ENCODE peak calls at places on chromosomes 2 and 18, in five cellular contexts. N, A, K, D and H are unnamed samples. For H3K4me1, the result is how much of the 10 kb centered on the place peaks cover.

GRCh38 chr2:239884875-239885274 is 140.3 kb downstream of the NDUFA10 start:
- DNase-seq in A (no peak), N (no peak), K (no peak), D (no peak), H (no peak)

GRCh38 chr2:73037947-73038585 is 33.4 kb downstream of the SFXN5 start:
- DNase-seq in N (no peak), A (no peak), D (no peak), K (no peak), H (no peak)

GRCh38 chr2:194545978-194546377 is 1111.0 kb upstream of the SLC39A10 start:
- DNase-seq in K (no peak), D (peak), A (no peak), N (no peak), H (peak)

GRCh38 chr2:96533292-96534073 is 3.1 kb upstream of the ARID5A start:
- DNase-seq in N (no peak), A (no peak), D (no peak), K (no peak), H (no peak)

GRCh38 chr2:202186641-202187202 is 51.7 kb downstream of the SUMO1 start:
- DNase-seq in K (peak), D (no peak), N (no peak), A (no peak), H (no peak)

GRCh38 chr2:32067549-32067948 is 4.2 kb downstream of the SPAST start:
- DNase-seq in N (no peak), K (no peak), D (no peak), A (no peak), H (no peak)

GRCh38 chr2:33372940-33373553 is 103.4 kb upstream of the RASGRP3 start:
- DNase-seq in A (peak), D (peak), N (peak), K (no peak), H (peak)

GRCh38 chr2:160368988-160369935 is 124.3 kb downstream of the RBMS1 start:
- DNase-seq in D (no peak), N (no peak), K (no peak), A (no peak), H (no peak)

GRCh38 chr2:3246406-3246805 is 131.2 kb downstream of the EIPR1 start:
- DNase-seq in K (no peak), N (no peak), D (no peak), A (no peak), H (no peak)

GRCh38 chr2:232699110-232699509 is 2.0 kb downstream of the GIGYF2 start:
- DNase-seq in D (no peak), K (peak), A (no peak), N (no peak), H (peak)

GRCh38 chr2:112529751-112530150 is 12.5 kb upstream of the POLR1B start:
- DNase-seq in N (no peak), K (no peak), D (no peak), A (no peak), H (no peak)

GRCh38 chr2:31999438-31999837 is 11.4 kb downstream of the MEMO1 start:
- DNase-seq in K (no peak), D (no peak), N (no peak), A (no peak), H (no peak)

GRCh38 chr2:26170795-26171194 is 2.1 kb upstream of the GAREM2 start:
- DNase-seq in K (no peak), A (no peak), D (no peak), N (no peak), H (no peak)

GRCh38 chr18:74944676-74945075 is 264.3 kb downstream of the PTGR3 start:
- DNase-seq in K (no peak), N (no peak), A (no peak), D (no peak), H (no peak)

GRCh38 chr18:56550121-56550520 is 88.3 kb downstream of the TXNL1 start:
- DNase-seq in A (no peak), K (no peak), N (no peak), D (no peak), H (no peak)

GRCh38 chr2:11744631-11745394 is 1.6 kb upstream of the LPIN1 start:
- DNase-seq in N (no peak), D (peak), A (peak), K (no peak), H (peak)

GRCh38 chr2:111667542-111668273 is 216.3 kb downstream of the ANAPC1 start:
- DNase-seq in D (peak), N (no peak), A (no peak), K (peak), H (peak)

GRCh38 chr2:190744041-190744440 is 95.2 kb downstream of the NAB1 start:
- DNase-seq in N (no peak), A (no peak), K (no peak), D (no peak), H (no peak)

GRCh38 chr2:171009386-171009785 is 80.3 kb downstream of the GORASP2 start:
- DNase-seq in K (no peak), D (no peak), N (no peak), A (no peak), H (no peak)

GRCh38 chr2:106566050-106566449 is 78.9 kb downstream of the CD8B2 start:
- DNase-seq in K (no peak), A (no peak), D (peak), N (no peak), H (no peak)

GRCh38 chr2:126878601-126879000 is 20.1 kb upstream of the TEX51 start:
- DNase-seq in D (no peak), A (no peak), K (no peak), N (no peak), H (no peak)

GRCh38 chr2:88690591-88691338 is 708 bp upstream of the RPIA start:
- DNase-seq in D (peak), K (no peak), N (no peak), A (peak), H (peak)

GRCh38 chr2:7037340-7038333 is 120.4 kb downstream of the RNF144A start:
- DNase-seq in A (peak), N (no peak), K (peak), D (peak), H (peak)

GRCh38 chr2:70685771-70686171 is 82.2 kb downstream of the ADD2 start:
- DNase-seq in N (no peak), D (no peak), K (no peak), A (peak), H (no peak)

GRCh38 chr2:126890136-126890961 is 8.3 kb upstream of the TEX51 start:
- DNase-seq in A (no peak), D (no peak), K (no peak), N (no peak), H (no peak)

GRCh38 chr2:5869871-5870375 is 177.7 kb downstream of the SOX11 start:
- DNase-seq in K (no peak), A (no peak), N (no peak), D (no peak), H (no peak)

GRCh38 chr2:225004531-225004930 is 37.7 kb downstream of the DOCK10 start:
- DNase-seq in K (no peak), D (no peak), A (no peak), N (no peak), H (no peak)

GRCh38 chr2:212649646-212650045 is 111.0 kb upstream of the ERBB4 start:
- DNase-seq in K (no peak), A (no peak), N (no peak), D (no peak), H (no peak)

GRCh38 chr2:219441451-219442205 is 7.0 kb downstream of the SPEG start:
- DNase-seq in N (no peak), K (peak), D (no peak), A (peak), H (peak)
- H3K4me1 ChIP-seq in N (under half), K (under half), D (under half), A (under half), H (under half)

DNA sequence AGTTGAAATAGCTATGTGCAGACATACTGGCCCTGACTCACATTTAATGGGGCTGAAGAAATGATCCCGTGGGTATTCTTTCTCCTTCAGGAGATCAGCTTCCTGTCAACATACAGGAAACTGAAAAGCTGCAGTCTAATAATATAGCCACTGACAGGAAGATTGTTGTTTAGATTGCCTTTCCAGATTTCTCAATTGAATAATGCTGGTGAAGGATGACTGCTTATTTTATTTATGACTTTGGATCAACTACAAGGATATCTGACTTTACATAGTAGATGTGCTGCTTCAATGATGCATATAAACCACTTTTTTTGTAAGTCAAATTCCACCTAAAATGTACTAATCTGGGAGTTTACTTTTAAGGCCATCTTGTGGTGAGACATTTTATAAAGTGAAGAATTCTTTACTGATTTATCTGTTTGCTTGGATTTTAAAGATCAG is 93.4 kb upstream of the MAP4K3 start:
- DNase-seq in N (no peak), A (no peak), D (no peak), K (no peak), H (no peak)
- TF ChIP-seq CREB1 in N (no peak), A (no peak), D (no peak), K (no peak), H (no peak)

DNA sequence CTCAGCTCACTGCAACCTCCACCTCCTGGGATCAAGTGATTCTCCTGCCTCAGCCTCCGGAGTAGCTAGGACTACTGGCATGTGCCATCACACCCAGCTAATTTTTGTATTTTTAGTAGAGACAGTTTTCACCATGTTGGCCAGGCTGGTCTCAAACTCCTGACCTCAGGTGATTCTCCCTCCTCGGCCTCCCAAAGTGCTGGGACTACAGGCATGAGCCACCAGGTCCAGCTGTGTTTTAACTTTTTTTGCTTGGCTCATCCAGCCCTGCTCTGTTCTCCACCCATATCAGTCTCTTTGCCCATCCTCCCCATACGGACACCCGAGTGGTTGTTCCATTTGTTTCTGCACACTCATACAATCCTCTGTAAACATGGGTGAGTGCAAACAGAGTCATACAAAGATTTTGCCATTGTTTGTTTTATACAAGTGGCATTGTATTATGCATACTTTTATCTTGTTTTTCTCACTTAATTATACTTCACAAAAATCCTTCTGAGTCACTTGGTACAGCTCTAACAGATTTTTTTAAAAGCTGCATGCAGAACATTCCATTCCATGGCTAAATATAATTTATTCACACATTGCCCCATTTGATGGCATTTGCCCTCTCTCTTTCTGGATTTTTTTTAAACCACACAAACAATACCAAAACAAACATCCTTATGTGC is 5.3 kb downstream of the APOB start:
- DNase-seq in N (no peak), D (peak), K (no peak), A (no peak), H (no peak)
- TF ChIP-seq POLR2AphosphoS5 in N (no peak), D (peak), K (no peak), A (no peak), H (no peak)

DNA sequence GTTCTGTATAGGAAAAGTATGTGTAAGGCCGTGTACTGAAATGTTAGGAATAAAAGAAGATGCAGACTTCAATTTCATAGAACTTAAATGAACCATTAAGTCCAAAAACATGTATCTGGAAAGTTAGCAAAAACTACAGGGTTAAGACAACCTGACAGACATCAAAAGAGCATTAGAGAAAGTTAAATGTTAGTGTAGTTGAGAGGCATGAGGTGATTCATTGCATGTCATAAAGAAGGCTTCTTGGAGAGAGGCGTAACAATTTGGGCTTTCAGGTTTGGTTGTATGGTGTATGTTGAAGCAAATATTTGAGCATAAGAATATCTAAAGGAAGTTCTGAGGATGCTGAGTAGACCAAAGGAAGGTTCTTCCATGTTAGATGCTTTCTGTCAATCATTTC is 6.3 kb downstream of the EPC2 start:
- DNase-seq in A (no peak), K (no peak), N (no peak), D (no peak), H (no peak)
- H3K4me1 ChIP-seq in A (under half), K (under half), N (under half), D (under half), H (under half)

GRCh38 chr18:70374154-70374553 is 85.3 kb downstream of the SOCS6 start:
- DNase-seq in D (no peak), K (no peak), A (no peak), N (no peak), H (no peak)

GRCh38 chr18:70377857-70378701 is 89.2 kb downstream of the SOCS6 start:
- DNase-seq in K (no peak), D (peak), N (no peak), A (peak), H (no peak)

GRCh38 chr18:70377317-70377799 is 88.5 kb downstream of the SOCS6 start:
- DNase-seq in N (no peak), D (peak), A (no peak), K (no peak), H (no peak)

GRCh38 chr18:70376137-70376913 is 87.5 kb downstream of the SOCS6 start:
- DNase-seq in A (no peak), D (peak), K (no peak), N (no peak), H (no peak)

DNA sequence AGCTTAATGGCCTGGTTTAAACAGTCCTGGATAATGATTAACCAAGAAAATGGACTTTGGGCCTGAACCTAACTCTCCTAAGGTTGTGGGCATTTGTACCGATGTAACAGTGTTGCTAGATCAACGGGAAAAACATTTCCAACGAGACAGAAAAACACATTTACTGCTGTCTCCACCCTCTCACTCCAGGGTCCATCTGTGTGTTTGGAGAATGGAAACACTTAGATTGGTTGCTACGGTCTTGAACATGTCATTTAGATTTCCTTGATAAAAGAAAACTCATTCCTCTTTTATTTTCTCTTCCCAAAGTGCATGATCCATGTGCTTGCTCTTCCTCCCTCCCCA is 88.0 kb downstream of the SOCS6 start:
- DNase-seq in D (peak), K (no peak), N (no peak), A (no peak), H (no peak)
- TF ChIP-seq CREB1 in D (no peak), K (no peak), N (no peak), A (no peak), H (no peak)

DNA sequence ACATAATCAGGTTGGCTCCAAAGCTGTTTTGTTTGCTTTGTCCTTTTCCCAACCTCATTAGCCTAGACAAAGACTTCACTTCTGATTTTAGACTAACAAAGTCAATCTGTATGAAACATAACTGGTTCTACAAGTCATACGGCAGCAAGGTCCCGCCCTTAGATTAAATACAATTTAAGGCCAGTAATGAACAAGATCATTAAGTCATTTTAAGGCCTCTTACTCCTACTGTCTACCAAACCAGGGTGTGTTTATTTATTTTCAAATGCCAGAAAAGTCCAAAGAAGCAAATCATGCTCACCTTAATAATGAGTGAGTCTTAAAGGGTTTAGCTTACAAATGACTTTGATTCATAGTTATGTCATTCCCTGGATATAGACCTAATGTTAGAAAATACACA is 148.4 kb upstream of the ACVR2A start:
- DNase-seq in K (no peak), A (no peak), N (no peak), D (no peak), H (no peak)
- TF ChIP-seq POLR2AphosphoS5 in K (no peak), A (no peak), N (no peak), D (no peak), H (no peak)

DNA sequence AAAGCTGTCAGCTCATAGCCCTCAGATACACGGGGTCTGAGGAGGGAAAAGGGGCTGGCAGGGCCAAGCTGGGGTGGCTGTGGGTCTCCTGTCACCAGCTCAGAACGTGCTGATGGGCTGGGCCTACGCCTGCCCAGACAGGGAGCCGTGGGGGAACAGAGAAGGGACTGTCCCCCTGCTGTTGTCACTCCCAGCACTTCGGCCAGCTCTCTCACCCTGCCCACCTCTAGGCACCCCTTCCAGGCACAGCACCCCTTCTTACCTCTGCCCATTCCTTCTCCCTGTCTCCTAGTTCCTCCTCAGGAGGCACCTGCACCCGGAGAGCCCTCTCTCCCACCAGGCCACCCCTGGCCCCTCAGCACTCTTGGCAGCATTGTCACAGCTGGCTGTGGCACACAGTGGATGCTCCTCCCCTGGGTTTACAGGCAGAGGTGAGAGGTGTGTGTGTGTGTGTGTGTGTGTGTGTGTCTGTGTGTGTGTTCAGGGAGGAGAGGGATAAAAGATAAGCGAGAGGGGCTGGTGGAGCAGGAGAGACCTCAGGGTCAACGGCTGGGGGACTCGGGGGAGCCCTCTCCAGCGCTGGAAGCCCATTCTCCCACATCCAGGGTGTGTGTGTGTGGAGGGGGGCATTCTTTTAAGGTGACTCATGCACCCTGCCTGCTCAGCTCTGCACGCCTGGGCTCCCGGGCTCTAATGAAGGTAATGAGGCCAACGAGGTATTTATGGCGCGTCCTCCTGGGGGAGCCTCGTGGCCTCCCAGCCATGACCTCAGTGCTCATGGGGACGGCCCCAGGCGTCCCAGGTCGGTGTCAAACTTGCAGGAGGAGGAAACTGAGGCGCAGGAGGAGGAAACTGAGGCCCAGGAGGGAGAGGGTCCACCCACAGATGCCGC is 66.1 kb upstream of the SMAD7 start:
- DNase-seq in K (peak), D (peak), N (no peak), A (peak), H (peak)
- H3K4me1 ChIP-seq in K (under half), D (half or more), N (under half), A (under half), H (under half)

DNA sequence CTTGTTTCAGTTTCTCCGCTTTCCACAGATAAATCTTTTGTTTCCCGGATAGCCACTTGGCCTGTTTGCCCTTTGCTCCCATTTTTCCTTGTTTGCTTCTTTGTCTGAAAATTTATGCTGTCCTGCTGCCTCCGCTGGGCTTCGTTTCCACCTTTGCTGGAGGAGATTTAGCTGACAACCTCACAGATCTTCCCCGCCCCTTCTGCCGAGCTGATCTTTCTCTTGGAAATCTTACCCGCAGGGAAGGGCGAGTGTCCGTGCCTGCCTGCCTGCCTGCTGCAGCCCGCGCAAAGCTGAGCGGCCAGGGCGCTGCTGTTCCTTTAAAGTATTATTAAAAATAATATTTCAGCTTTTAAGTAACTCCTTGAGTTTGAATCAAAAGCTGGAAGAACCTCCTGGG is 1.4 kb upstream of the XRCC5 start:
- DNase-seq in D (peak), N (no peak), A (no peak), K (peak), H (peak)
- TF ChIP-seq CREB1 in D (no peak), N (no peak), A (no peak), K (no peak), H (no peak)

GRCh38 chr2:47007826-47008225 is 92.2 kb upstream of the MCFD2 start:
- DNase-seq in A (no peak), K (no peak), D (no peak), N (no peak), H (no peak)

GRCh38 chr2:47007221-47007825 is 91.7 kb upstream of the MCFD2 start:
- DNase-seq in K (no peak), A (no peak), D (no peak), N (no peak), H (no peak)

GRCh38 chr2:47010176-47010575 is 94.6 kb upstream of the MCFD2 start:
- DNase-seq in N (no peak), K (no peak), D (no peak), A (no peak), H (no peak)

GRCh38 chr2:47009368-47009767 is 93.8 kb upstream of the MCFD2 start:
- DNase-seq in A (no peak), N (no peak), D (no peak), K (no peak), H (no peak)

GRCh38 chr2:47008381-47009280 is 93.0 kb upstream of the MCFD2 start:
- DNase-seq in N (no peak), K (no peak), A (no peak), D (peak), H (peak)
- TF ChIP-seq POLR2AphosphoS5 in N (no peak), K (no peak), A (no peak), D (no peak), H (no peak)